ENCODE peak calls at places on chromosomes 7 and 10, in five cellular contexts. One of them, this sample, is unnamed.

GRCh38 chr7:143362126-143362961 is at the start of gene FAM131B:
- DNase-seq in A549: no peak
- DNase-seq in HepG2: no peak
- DNase-seq in GM12878: no peak
- DNase-seq in K562: peak
- DNase-seq in this sample: no peak

GRCh38 chr10:100482834-100483185 is 20.0 kb downstream of the WNT8B start:
- DNase-seq in A549: no peak
- DNase-seq in HepG2: no peak
- DNase-seq in GM12878: no peak
- DNase-seq in K562: no peak
- DNase-seq in this sample: no peak

GRCh38 chr7:140165422-140165821 is 11.4 kb downstream of the KDM7A start:
- DNase-seq in A549: no peak
- DNase-seq in HepG2: no peak
- DNase-seq in GM12878: no peak
- DNase-seq in K562: no peak
- DNase-seq in this sample: peak

GRCh38 chr10:126080879-126081331 is 184.5 kb downstream of the FANK1 start:
- DNase-seq in A549: no peak
- DNase-seq in HepG2: no peak
- DNase-seq in GM12878: no peak
- DNase-seq in K562: no peak
- DNase-seq in this sample: peak

GRCh38 chr10:71266147-71266917 is 52.7 kb upstream of the SLC29A3 start:
- DNase-seq in A549: no peak
- DNase-seq in HepG2: peak
- DNase-seq in GM12878: no peak
- DNase-seq in K562: peak
- DNase-seq in this sample: peak

GRCh38 chr10:92241158-92241500 is 49.7 kb downstream of the CPEB3 start:
- DNase-seq in A549: no peak
- DNase-seq in HepG2: peak
- DNase-seq in GM12878: no peak
- DNase-seq in K562: peak
- DNase-seq in this sample: peak

GRCh38 chr10:78367012-78367411 is 333.3 kb downstream of the RPS24 start:
- DNase-seq in A549: no peak
- DNase-seq in HepG2: no peak
- DNase-seq in GM12878: no peak
- DNase-seq in K562: no peak
- DNase-seq in this sample: no peak

GRCh38 chr7:41118490-41118889 is 584.4 kb downstream of the INHBA start:
- DNase-seq in A549: no peak
- DNase-seq in HepG2: no peak
- DNase-seq in GM12878: no peak
- DNase-seq in K562: no peak
- DNase-seq in this sample: no peak

GRCh38 chr7:27314111-27314510 is 71.5 kb downstream of the EVX1 start:
- DNase-seq in A549: no peak
- DNase-seq in HepG2: no peak
- DNase-seq in GM12878: no peak
- DNase-seq in K562: no peak
- DNase-seq in this sample: no peak

GRCh38 chr7:19302731-19303130 is 157.5 kb upstream of the FERD3L start:
- DNase-seq in A549: no peak
- DNase-seq in HepG2: no peak
- DNase-seq in GM12878: no peak
- DNase-seq in K562: no peak
- DNase-seq in this sample: no peak

GRCh38 chr10:88522715-88523114 is 60.4 kb downstream of the RNLS start:
- DNase-seq in A549: no peak
- DNase-seq in HepG2: no peak
- DNase-seq in GM12878: no peak
- DNase-seq in K562: no peak
- DNase-seq in this sample: peak

GRCh38 chr7:39624935-39625694 is 1.7 kb downstream of the RALA start:
- DNase-seq in A549: no peak
- DNase-seq in HepG2: peak
- DNase-seq in GM12878: no peak
- DNase-seq in K562: no peak
- DNase-seq in this sample: peak

GRCh38 chr7:39624202-39624807 is 933 bp downstream of the RALA start:
- DNase-seq in A549: no peak
- DNase-seq in HepG2: no peak
- DNase-seq in GM12878: no peak
- DNase-seq in K562: no peak
- DNase-seq in this sample: no peak

GRCh38 chr7:39622609-39623311 is 612 bp upstream of the RALA start:
- DNase-seq in A549: peak
- DNase-seq in HepG2: no peak
- DNase-seq in GM12878: no peak
- DNase-seq in K562: no peak
- DNase-seq in this sample: no peak

GRCh38 chr7:39621784-39622411 is 1.5 kb upstream of the RALA start:
- DNase-seq in A549: no peak
- DNase-seq in HepG2: no peak
- DNase-seq in GM12878: no peak
- DNase-seq in K562: peak
- DNase-seq in this sample: peak

DNA sequence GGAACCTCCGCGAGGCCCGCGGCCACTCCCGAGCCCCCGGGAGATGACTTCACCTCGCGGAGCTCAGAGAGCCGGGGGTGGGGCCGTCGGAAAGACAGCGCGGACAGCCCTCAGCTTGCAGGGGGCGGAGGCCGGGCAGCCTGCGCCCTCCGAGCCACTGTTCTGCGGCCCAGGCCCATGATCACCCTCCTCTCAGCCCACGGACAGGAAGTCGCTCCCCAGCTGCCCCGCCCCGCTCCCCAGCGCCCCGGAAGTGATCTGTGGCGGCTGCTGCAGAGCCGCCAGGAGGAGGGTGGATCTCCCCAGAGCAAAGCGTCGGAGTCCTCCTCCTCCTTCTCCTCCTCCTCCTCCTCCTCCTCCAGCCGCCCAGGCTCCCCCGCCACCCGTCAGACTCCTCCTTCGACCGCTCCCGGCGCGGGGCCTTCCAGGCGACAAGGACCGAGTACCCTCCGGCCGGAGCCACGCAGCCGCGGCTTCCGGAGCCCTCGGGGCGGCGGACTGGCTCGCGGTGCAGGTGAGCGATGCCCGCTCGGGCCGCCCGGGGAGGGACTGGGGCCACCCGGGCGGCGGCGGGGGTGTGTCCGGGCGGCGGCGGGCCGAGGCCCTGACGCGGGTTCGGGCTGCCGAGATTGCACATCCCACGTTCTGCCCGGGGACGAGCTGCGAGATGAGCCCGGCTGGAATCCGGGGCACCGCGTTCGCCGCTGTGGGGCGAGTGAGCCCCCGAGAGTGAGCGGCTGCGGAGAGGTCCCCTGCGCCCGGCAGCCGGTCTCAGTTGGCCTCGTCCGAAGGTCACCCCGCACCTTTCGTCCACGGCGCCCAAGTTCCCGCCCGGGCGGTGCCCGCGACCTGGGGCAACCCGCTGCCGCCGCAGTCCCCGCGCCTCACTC is at the start of gene RALA:
- DNase-seq in A549: peak
- DNase-seq in HepG2: peak
- DNase-seq in GM12878: peak
- DNase-seq in K562: peak
- DNase-seq in this sample: peak
- TF ChIP-seq POLR2A in A549: peak
- TF ChIP-seq POLR2A in HepG2: peak
- TF ChIP-seq POLR2A in GM12878: peak
- TF ChIP-seq POLR2A in K562: peak
- TF ChIP-seq POLR2A in this sample: peak

DNA sequence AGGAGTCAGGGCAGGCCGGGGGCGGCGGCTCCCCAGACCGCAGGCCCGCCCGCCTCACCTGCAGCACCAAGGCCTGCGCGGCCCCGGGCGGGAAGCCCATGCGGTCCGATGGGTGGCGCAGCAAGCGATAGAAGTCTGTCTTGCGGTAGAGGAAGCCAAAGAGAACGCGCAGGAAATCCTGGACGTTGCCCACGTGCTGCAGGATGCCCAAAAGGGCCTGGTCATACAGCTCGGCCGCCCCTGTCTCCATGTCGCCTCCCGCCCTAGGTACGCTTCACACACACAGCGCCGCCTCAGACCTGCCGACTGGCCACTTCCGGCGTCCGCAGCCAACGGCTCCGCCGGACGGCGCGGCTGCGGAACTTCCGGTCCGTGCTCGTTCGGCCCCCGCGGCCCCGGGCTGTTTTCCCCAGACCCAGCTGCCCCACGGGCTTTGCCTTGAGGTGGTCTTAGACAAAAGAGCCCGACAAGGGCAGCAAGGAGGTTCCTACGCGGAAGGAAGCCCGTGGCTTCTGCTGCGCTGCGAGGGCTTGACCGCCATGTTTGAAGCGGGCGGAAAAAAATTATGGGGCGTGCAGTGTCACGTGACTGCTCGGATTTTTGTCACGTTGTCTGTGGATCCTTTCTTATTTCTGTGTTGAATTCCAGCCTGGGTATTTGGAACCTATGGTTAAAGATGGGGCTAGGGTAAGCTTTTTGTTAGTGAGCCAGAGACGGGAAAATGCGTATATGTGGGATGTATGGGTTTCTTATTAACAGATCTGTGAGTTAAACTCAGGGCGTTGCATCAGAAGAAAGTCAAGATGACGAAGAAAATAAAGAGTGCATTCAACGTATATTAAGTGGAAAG is at the start of gene NUDCD3:
- DNase-seq in A549: peak
- DNase-seq in HepG2: peak
- DNase-seq in GM12878: peak
- DNase-seq in K562: peak
- DNase-seq in this sample: peak
- TF ChIP-seq CTCF in A549: peak
- TF ChIP-seq CTCF in HepG2: peak
- TF ChIP-seq CTCF in GM12878: no peak
- TF ChIP-seq CTCF in K562: no peak
- TF ChIP-seq CTCF in this sample: peak

GRCh38 chr7:105788816-105789349 is 87.5 kb downstream of the ATXN7L1 start:
- DNase-seq in A549: no peak
- DNase-seq in HepG2: no peak
- DNase-seq in GM12878: no peak
- DNase-seq in K562: no peak
- DNase-seq in this sample: no peak
- TF ChIP-seq BHLHE40 in A549: no peak
- TF ChIP-seq BHLHE40 in HepG2: no peak
- TF ChIP-seq BHLHE40 in GM12878: no peak
- TF ChIP-seq BHLHE40 in K562: no peak
- TF ChIP-seq BHLHE40 in this sample: no peak

DNA sequence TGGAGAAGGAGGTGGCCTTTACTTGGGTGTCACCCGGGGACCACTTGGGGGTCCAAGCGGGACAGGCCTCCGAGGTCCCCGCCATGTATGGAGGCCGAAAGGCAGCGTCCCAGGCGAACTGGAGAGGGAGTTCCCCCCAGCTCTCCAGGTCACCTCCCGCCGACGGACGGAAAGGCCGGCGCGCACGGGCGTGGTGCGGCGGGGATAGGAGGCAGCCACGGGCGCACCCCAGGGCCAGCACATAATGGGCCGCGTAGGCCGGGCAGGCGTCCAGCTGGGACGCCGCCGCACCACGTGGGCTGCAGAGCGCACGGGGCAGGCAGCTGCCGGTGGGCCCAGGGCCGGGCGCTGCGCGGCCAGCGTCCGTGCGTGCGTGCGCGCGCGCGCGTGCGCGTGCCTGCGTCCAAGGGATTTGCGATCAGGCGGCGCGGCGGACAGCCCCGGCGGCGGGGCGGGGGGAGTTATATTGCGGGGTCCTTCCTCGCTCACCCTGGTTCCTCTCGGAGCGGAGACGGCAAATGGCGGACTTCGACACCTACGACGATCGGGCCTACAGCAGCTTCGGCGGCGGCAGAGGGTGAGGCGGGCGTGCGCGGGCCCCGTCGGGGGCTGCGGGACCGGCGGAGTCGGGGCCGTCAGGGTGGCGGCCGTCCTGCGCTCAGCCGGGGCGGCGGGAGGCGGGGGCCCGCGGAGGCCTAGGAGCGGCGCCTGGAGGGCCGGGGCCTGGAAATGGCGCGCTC is at the start of gene EIF4H:
- DNase-seq in A549: peak
- DNase-seq in HepG2: peak
- DNase-seq in GM12878: peak
- DNase-seq in K562: peak
- DNase-seq in this sample: peak
- TF ChIP-seq POLR2A in A549: peak
- TF ChIP-seq POLR2A in HepG2: peak
- TF ChIP-seq POLR2A in GM12878: peak
- TF ChIP-seq POLR2A in K562: peak
- TF ChIP-seq POLR2A in this sample: peak

GRCh38 chr10:132578287-132578951 is 40.8 kb downstream of the INPP5A start:
- DNase-seq in A549: no peak
- DNase-seq in HepG2: no peak
- DNase-seq in GM12878: no peak
- DNase-seq in K562: no peak
- DNase-seq in this sample: no peak

GRCh38 chr10:132576671-132577349 is 39.2 kb downstream of the INPP5A start:
- DNase-seq in A549: no peak
- DNase-seq in HepG2: no peak
- DNase-seq in GM12878: no peak
- DNase-seq in K562: no peak
- DNase-seq in this sample: no peak

GRCh38 chr10:132579027-132579859 is 41.7 kb downstream of the INPP5A start:
- DNase-seq in A549: no peak
- DNase-seq in HepG2: no peak
- DNase-seq in GM12878: no peak
- DNase-seq in K562: no peak
- DNase-seq in this sample: no peak

GRCh38 chr10:132575320-132576201 is 38.0 kb downstream of the INPP5A start:
- DNase-seq in A549: no peak
- DNase-seq in HepG2: no peak
- DNase-seq in GM12878: peak
- DNase-seq in K562: no peak
- DNase-seq in this sample: peak

GRCh38 chr10:132577350-132578005 is 39.9 kb downstream of the INPP5A start:
- DNase-seq in A549: no peak
- DNase-seq in HepG2: peak
- DNase-seq in GM12878: no peak
- DNase-seq in K562: no peak
- DNase-seq in this sample: no peak
- TF ChIP-seq CTCF in A549: peak
- TF ChIP-seq CTCF in HepG2: peak
- TF ChIP-seq CTCF in GM12878: no peak
- TF ChIP-seq CTCF in K562: peak
- TF ChIP-seq CTCF in this sample: peak